ENCODE peak calls at places on chromosome 2, in four cellular contexts. X is brain microvascular endothelial cell, N is fibroblast of lung, Q is AG09309. P is an unnamed sample.

GRCh38 chr2:5673861-5674240 is 18.3 kb upstream of the SOX11 start:
- DNase-seq in N (peak; percentile 58), X (peak; percentile 29), Q (no peak), P (no peak)

GRCh38 chr2:239188536-239188935 is 212.3 kb downstream of the HDAC4 start:
- DNase-seq in N (no peak), X (no peak), Q (no peak), P (no peak)

GRCh38 chr2:23757686-23758433 is 169.1 kb downstream of the ATAD2B start:
- DNase-seq in X (peak; percentile 83), N (peak; percentile 91), Q (no peak), P (peak; percentile 52)

GRCh38 chr2:16115881-16116830 is 175.8 kb downstream of the MYCN start:
- DNase-seq in N (no peak), Q (no peak), X (no peak), P (no peak)

GRCh38 chr2:105950521-105951389 is 206.0 kb downstream of the NCK2 start:
- DNase-seq in X (peak; percentile 9), N (peak; percentile 5), Q (no peak), P (no peak)

GRCh38 chr2:111632661-111633060 is 251.3 kb downstream of the ANAPC1 start:
- DNase-seq in X (no peak), Q (no peak), N (no peak), P (no peak)

GRCh38 chr2:10889741-10890215 is 22.0 kb upstream of the KCNF1 start:
- DNase-seq in Q (no peak), N (no peak), X (no peak), P (no peak)

GRCh38 chr2:164655750-164656149 is 34.5 kb upstream of the GRB14 start:
- DNase-seq in N (peak; percentile 29), Q (no peak), X (peak; percentile 6), P (no peak)

GRCh38 chr2:219460424-219460926 is 25.8 kb downstream of the SPEG start:
- DNase-seq in X (no peak), N (peak; percentile 93), Q (no peak), P (no peak)

GRCh38 chr2:72969706-72970105 is 52.4 kb downstream of the EMX1 start:
- DNase-seq in N (no peak), X (no peak), Q (no peak), P (no peak)

GRCh38 chr2:27264253-27264752 is 1.5 kb upstream of the SLC30A3 start:
- DNase-seq in Q (no peak), X (no peak), N (no peak), P (no peak)

GRCh38 chr2:24435391-24436316 is 55.4 kb upstream of the NCOA1 start:
- DNase-seq in X (peak; percentile 38), Q (no peak), N (peak; percentile 64), P (no peak)

GRCh38 chr2:33160217-33160616 is 213.5 kb downstream of the LTBP1 start:
- DNase-seq in N (peak; percentile 93), X (peak; percentile 72), Q (no peak), P (no peak)

DNA sequence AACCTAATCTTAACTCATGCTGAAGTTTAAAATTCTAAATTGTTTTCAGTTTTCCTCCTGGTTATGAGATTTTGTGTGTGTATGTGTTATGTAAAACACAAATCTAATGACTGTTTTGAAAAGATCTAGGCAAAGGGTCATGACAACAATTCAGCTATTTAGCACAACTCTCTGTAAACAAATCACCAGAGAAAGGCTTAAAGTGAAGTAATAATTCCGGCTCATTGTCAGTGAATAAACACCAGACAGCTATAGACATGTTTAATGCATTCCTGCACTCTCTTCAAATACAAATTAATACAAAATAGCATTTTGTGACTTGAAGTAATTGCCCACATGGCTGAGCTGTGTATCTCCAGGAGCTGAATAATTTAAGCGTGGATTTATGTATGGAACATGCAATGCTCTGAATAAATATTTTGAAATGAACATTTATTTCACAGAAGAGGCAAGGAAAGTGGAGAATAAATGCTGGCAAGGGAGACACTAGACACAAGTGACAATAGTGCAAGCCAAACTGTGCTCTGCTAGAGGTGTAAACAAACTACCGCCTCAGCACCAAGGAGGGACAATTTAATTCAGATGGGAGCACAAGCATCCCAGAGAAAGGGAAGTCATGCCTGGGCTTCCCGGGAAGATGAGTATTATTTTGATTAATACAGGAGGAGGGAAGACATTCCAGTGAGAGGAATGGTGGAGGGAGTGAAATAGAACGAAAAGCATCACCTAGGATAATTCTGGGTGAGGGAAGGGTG is 133.6 kb upstream of the XPO1 start:
- DNase-seq in Q (no peak), X (no peak), N (no peak), P (no peak)
- H3K4me3 ChIP-seq in Q (no peak overlapping the region), X (no peak overlapping the region), N (no peak overlapping the region), P (no peak overlapping the region)

DNA sequence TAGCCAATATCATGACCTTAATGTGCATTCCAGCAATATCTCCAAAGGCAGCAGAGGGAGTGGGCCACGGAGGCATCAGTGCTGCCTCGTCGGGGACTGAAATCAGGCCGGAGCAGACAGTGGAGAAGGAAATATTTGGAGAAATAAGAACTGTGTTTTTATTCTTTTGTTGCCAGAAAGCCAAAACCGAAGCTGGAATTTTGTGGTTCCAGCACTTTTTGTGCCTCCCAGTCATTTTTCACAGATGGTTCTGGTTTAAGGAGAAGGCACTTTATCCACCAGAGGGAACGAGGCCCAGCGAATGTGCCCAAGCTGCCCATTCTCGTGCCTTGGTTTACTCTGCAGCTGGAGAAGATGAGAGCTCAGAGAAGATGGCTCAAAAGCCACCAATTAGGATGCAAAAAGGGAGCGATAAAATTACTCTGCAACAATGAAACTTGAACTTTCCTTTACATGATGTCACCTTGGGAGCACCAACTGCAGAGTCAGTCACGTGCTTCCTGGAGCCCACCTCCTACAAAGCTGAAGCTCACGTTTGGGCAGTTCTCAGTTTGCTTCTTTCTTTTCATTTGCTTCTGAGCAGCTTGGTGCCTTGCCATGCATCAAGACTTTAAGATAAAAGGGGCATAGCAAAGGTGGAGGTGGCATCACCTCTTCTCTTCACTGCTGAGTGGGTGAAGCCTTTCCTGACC is 288.7 kb downstream of the LPIN1 start:
- DNase-seq in N (no peak), X (no peak), Q (no peak), P (no peak)
- H3K4me3 ChIP-seq in N (no peak overlapping the region), X (no peak overlapping the region), Q (no peak overlapping the region), P (no peak overlapping the region)

DNA sequence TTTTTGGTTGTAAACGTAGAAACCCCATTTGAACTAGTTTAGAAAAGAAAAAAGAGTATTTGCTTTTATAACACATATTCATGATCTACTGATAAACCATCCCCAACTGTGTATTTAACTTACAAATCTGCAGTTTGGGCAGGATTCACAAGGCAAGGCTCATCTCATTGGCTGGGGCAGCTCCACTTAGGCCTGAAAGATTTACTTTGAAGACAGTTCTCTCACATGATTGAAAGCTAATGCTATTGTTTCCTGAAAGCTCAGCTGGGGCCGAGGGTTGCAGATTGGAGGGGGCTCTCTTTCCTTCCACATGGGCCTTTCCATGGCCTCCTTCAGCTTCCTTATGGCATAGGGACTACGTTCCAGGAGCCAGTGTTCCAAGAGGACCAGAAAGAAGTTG is 47.4 kb downstream of the ARHGAP15 start:
- DNase-seq in Q (no peak), N (no peak), X (no peak), P (no peak)
- H3K4me3 ChIP-seq in Q (no peak overlapping the region), N (no peak overlapping the region), X (no peak overlapping the region), P (no peak overlapping the region)

DNA sequence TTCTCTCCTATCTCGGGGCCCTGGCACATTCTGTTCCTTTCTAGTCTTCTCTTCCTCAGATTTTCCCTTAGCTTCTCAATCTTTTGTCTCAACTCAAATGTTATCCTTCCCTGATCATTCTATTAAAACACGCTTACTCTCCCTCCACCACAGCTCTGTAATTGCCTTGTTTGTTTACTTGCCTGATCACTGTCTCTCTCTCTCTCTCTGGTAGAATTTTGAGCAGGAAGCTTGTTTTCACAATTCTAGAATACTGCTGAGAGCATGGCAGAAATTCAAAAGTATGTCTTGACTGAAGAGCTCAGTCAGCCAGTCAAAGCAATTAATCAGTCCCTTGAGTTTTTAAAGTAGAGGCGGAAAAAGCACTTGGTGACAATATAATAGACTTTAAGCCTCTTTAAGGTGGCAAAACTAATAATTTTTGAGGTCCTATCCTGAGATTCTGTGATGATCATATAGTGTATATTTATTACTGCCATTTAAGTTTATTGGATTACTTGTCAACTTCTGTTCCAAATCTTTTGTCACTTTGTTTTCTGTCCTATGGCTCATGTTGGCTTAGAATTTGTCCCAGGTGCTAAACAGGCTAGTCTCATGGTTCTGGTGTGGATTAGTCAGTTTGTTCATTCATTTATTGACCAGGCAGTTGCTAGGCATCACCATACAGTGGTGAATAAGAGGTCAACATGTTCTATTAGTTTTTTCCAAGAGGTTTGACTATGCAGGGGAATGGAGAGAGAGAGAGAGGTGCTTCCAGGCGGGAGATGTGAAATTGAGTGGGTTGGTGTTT is 2.3 kb downstream of the PSMD1 start:
- DNase-seq in X (peak; percentile 14), N (peak; percentile 36), Q (no peak), P (no peak)
- H3K4me3 ChIP-seq in X (no peak overlapping the region), N (no peak overlapping the region), Q (no peak overlapping the region), P (peak overlapping the region; percentile 16)

GRCh38 chr2:120272763-120273481 is 20.3 kb downstream of the RALB start:
- DNase-seq in Q (no peak), X (peak; percentile 35), N (peak; percentile 34), P (no peak)
- H3K4me3 ChIP-seq in Q (no peak overlapping the region), X (no peak overlapping the region), N (no peak overlapping the region), P (no peak overlapping the region)

DNA sequence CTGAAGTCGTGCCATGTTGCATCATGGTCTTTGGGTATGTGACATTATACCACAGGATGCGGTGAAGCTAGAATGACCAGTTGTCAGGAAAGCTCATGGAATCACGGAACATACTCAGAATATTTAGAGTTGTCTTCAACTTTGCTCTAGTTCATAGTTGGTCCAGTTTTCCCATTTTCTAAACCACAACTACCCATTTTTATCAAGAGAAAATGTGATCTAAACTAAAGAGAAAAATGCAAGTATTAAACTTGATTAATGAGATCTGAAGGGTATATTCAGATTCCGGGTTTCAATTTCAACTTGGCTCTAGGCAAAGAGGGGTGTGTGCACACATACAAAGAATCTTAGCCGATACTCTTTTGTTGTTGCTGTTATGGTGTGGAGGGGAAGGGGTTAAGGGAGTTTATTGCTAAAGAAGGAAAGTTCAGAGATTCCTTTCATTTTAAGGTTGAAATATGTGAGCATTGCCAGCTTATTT is 516.5 kb upstream of the ZEB2 start:
- DNase-seq in N (peak; percentile 53), Q (peak; percentile 80), X (peak; percentile 63), P (no peak)
- H3K4me3 ChIP-seq in N (no peak overlapping the region), Q (peak overlapping the region; percentile 11), X (no peak overlapping the region), P (no peak overlapping the region)

GRCh38 chr2:231410293-231411004 is 14.9 kb downstream of the B3GNT7 start:
- DNase-seq in X (no peak), N (no peak), Q (no peak), P (no peak)

GRCh38 chr2:231409773-231410172 is 14.3 kb downstream of the B3GNT7 start:
- DNase-seq in N (no peak), Q (no peak), X (no peak), P (no peak)

GRCh38 chr2:231412616-231412963 is 17.1 kb downstream of the B3GNT7 start:
- DNase-seq in Q (no peak), X (no peak), N (no peak), P (no peak)

GRCh38 chr2:231411871-231412615 is 16.5 kb downstream of the B3GNT7 start:
- DNase-seq in X (peak; percentile 73), N (peak; percentile 75), Q (peak; percentile 21), P (no peak)

DNA sequence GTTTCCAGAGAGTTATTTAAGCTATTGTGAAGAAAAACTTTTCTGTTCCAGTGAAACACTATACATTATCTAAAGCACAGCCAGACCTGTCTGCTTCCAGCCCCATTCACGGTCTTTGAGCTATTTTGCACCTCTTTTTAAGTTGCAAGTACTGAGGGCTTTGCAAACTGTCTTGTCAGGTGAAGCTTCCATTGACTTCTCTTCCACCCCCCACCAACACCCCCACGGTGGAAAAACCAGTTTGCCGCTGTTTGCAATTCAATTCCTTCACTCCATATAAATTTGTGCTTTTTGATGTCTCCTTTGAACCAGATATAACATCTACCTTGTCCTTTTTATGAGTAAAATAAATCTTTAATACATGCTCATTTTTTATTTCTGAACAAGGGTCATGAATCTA is 15.7 kb downstream of the B3GNT7 start:
- DNase-seq in N (no peak), X (no peak), Q (no peak), P (no peak)
- H3K4me3 ChIP-seq in N (no peak overlapping the region), X (no peak overlapping the region), Q (no peak overlapping the region), P (no peak overlapping the region)

P was measured in AG04449.